ENCODE peak calls at places on chromosomes 5 and 9, in four cellular contexts. A, N, K and E are unnamed samples.

GRCh38 chr5:132181011-132181629 is 46.5 kb downstream of the P4HA2 start:
- DNase-seq in N (no peak), K (no peak), A (peak; percentile 92), E (peak; percentile 60)

GRCh38 chr9:123251741-123252140 is 16.6 kb downstream of the STRBP start:
- DNase-seq in A (no peak), N (no peak), K (no peak), E (no peak)

GRCh38 chr9:109176963-109177362 is 9.9 kb upstream of the FRRS1L start:
- DNase-seq in A (no peak), K (no peak), N (no peak), E (no peak)

GRCh38 chr5:96072791-96073165 is 111.1 kb upstream of the ELL2 start:
- DNase-seq in N (no peak), K (no peak), A (no peak), E (no peak)

GRCh38 chr9:88258587-88258986 is 120.3 kb upstream of the SPATA31C2 start:
- DNase-seq in A (no peak), K (no peak), N (no peak), E (no peak)

GRCh38 chr5:15522141-15522540 is 22.2 kb downstream of the FBXL7 start:
- DNase-seq in K (no peak), N (no peak), A (no peak), E (no peak)

GRCh38 chr5:178162481-178162880 is 8.8 kb upstream of the NHP2 start:
- DNase-seq in A (no peak), K (no peak), N (no peak), E (no peak)

GRCh38 chr5:172450861-172451695 is 3.2 kb downstream of the SH3PXD2B start:
- DNase-seq in N (no peak), K (no peak), A (peak; percentile 64), E (peak; percentile 71)

GRCh38 chr9:84278131-84278530 is 62.4 kb downstream of the SLC28A3 start:
- DNase-seq in A (no peak), N (no peak), K (no peak), E (no peak)

GRCh38 chr9:101367323-101367722 is 17.5 kb downstream of the BAAT start:
- DNase-seq in N (no peak), A (no peak), K (no peak), E (no peak)

GRCh38 chr5:154459015-154459414 is 13.2 kb downstream of the SAP30L start:
- DNase-seq in K (no peak), N (no peak), A (no peak), E (no peak)

GRCh38 chr5:177434437-177434836 is 8.0 kb downstream of the GRK6 start:
- DNase-seq in N (no peak), A (no peak), K (no peak), E (no peak)

GRCh38 chr9:99140685-99141314 is 35.9 kb downstream of the TGFBR1 start:
- DNase-seq in N (peak; percentile 35), K (no peak), A (peak; percentile 60), E (peak; percentile 55)

GRCh38 chr5:115193295-115193694 is 23.6 kb upstream of the TRIM36 start:
- DNase-seq in N (no peak), A (no peak), K (no peak), E (no peak)

GRCh38 chr5:108653201-108653600 is 94.5 kb upstream of the FER start:
- DNase-seq in A (no peak), K (no peak), N (no peak), E (no peak)

GRCh38 chr9:4686112-4686511 is 6.7 kb downstream of the CDC37L1 start:
- DNase-seq in K (no peak), A (peak; percentile 14), N (no peak), E (no peak)

GRCh38 chr5:148739524-148739923 is 85.2 kb upstream of the HTR4 start:
- DNase-seq in N (peak; percentile 12), A (no peak), K (no peak), E (no peak)

GRCh38 chr5:116769470-116769869 is 194.8 kb upstream of the SEMA6A start:
- DNase-seq in A (no peak), K (no peak), N (peak; percentile 73), E (no peak)

GRCh38 chr5:138504799-138505198 is 38.2 kb downstream of the ETF1 start:
- DNase-seq in N (no peak), K (no peak), A (no peak), E (no peak)

GRCh38 chr5:173707392-173707791 is 90.9 kb upstream of the BOD1 start:
- DNase-seq in A (no peak), N (no peak), K (no peak), E (no peak)

GRCh38 chr9:131762356-131762932 is 22.6 kb upstream of the RAPGEF1 start:
- DNase-seq in K (no peak), A (peak; percentile 93), N (peak; percentile 41), E (peak; percentile 92)

GRCh38 chr5:147310059-147310704 is 75.4 kb downstream of the STK32A start:
- DNase-seq in K (no peak), A (no peak), N (no peak), E (no peak)

GRCh38 chr5:63958654-63959053 is 3.6 kb downstream of the HTR1A start:
- DNase-seq in K (no peak), N (no peak), A (no peak), E (no peak)

GRCh38 chr5:126527892-126528291 is 67.1 kb downstream of the ALDH7A1 start:
- DNase-seq in N (no peak), A (peak; percentile 35), K (no peak), E (no peak)

GRCh38 chr5:25568989-25569625 is 924.3 kb upstream of the CDH10 start:
- DNase-seq in A (no peak), K (no peak), N (no peak), E (no peak)

GRCh38 chr9:38445154-38446043 is 21.1 kb upstream of the IGFBPL1 start:
- DNase-seq in N (no peak), A (no peak), K (no peak), E (no peak)

GRCh38 chr9:136562746-136563506 is 17.1 kb upstream of the NOTCH1 start:
- DNase-seq in K (no peak), N (no peak), A (no peak), E (no peak)

GRCh38 chr9:114735732-114736131 is 53.7 kb upstream of the TEX48 start:
- DNase-seq in A (no peak), K (no peak), N (no peak), E (no peak)

GRCh38 chr9:124347968-124348358 is 67.3 kb downstream of the PSMB7 start:
- DNase-seq in A (no peak), N (no peak), K (no peak), E (no peak)

GRCh38 chr9:78316151-78316892 is 19.4 kb downstream of the PSAT1 start:
- DNase-seq in A (no peak), N (no peak), K (no peak), E (no peak)

GRCh38 chr9:136655244-136656225 is 7.2 kb upstream of the EGFL7 start:
- DNase-seq in A (no peak), K (no peak), N (no peak), E (no peak)

GRCh38 chr9:132459661-132460060 is 49.6 kb downstream of the CFAP77 start:
- DNase-seq in N (no peak), K (no peak), A (no peak), E (no peak)

GRCh38 chr5:149128023-149128875 is 13.0 kb upstream of the ABLIM3 start:
- DNase-seq in A (peak; percentile 61), N (no peak), K (no peak), E (peak; percentile 67)

GRCh38 chr5:38948501-38948900 is 102.7 kb downstream of the OSMR start:
- DNase-seq in K (no peak), N (no peak), A (no peak), E (no peak)

GRCh38 chr5:141557681-141558136 is 61.1 kb downstream of the DIAPH1 start:
- DNase-seq in A (peak; percentile 50), N (peak; percentile 50), K (peak; percentile 43), E (peak; percentile 85)

GRCh38 chr5:5523066-5523505 is 100.6 kb downstream of the ICE1 start:
- DNase-seq in K (peak; percentile 58), A (no peak), N (peak; percentile 24), E (no peak)

GRCh38 chr9:137168575-137168906 is 1.3 kb downstream of the LRRC26 start:
- DNase-seq in N (no peak), A (peak; percentile 54), K (no peak), E (no peak)

GRCh38 chr9:83304686-83305085 is 233.5 kb downstream of the FRMD3 start:
- DNase-seq in A (no peak), N (no peak), K (no peak), E (no peak)

GRCh38 chr5:180589771-180590542 is 1.3 kb downstream of the SCGB3A1 start:
- DNase-seq in K (no peak), N (no peak), A (no peak), E (no peak)
- TF ChIP-seq CREM in K (no peak), N (no peak), A (no peak), E (no peak)

GRCh38 chr5:150780180-150780692 is 1.7 kb downstream of the SMIM3 start:
- DNase-seq in A (no peak), K (peak; percentile 81), N (no peak), E (no peak)
- TF ChIP-seq CREM in A (no peak), K (peak; percentile 80), N (no peak), E (no peak)

GRCh38 chr5:56019306-56020272 is 24.8 kb upstream of the IL6ST start:
- DNase-seq in A (no peak), K (no peak), N (no peak), E (no peak)
- TF ChIP-seq CREM in A (no peak), K (no peak), N (no peak), E (no peak)

DNA sequence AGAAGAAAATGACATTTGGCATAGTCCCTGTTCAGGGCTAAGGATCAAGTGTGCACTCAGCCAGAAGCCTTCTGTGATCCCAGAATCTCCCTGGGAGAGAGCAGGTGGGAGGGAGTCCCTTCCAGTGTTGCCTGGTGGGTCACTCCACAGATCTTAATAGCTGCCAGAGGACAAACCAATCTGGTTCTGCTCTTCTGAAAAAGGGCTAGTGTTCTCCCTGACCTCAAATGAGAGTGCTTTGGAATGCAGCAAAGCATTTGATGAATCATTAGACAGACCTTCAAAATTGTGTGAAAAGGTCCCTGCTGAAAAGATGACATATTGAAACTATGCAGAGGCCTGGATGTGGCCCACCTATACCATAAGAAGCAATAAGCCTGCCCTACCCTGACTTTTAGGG is 339.7 kb downstream of the TMEM232 start:
- DNase-seq in K (no peak), A (no peak), N (peak; percentile 14), E (no peak)
- TF ChIP-seq CREM in K (no peak), A (no peak), N (no peak), E (no peak)

GRCh38 chr9:35828716-35829083 is at the start of gene FAM221B:
- DNase-seq in N (no peak), A (no peak), K (no peak), E (peak; percentile 81)
- TF ChIP-seq CREM in N (no peak), A (no peak), K (no peak), E (no peak)

GRCh38 chr5:74318985-74319563 is 321.5 kb downstream of the ENC1 start:
- DNase-seq in K (no peak), A (no peak), N (no peak), E (no peak)
- TF ChIP-seq CREM in K (no peak), A (no peak), N (no peak), E (no peak)

GRCh38 chr5:106601605-106602004 is 1069.1 kb downstream of the EFNA5 start:
- DNase-seq in N (no peak), K (peak; percentile 48), A (no peak), E (no peak)
- TF ChIP-seq CREM in N (no peak), K (no peak), A (no peak), E (no peak)